ENCODE peak calls at places on chromosomes 6 and 20, in six cellular contexts. N, E, F, Y, D and R are unnamed samples.
A peak's percentile ranks its signal among the peaks of the same experiment; 100 is the strongest.

GRCh38 chr6:34052918-34053608 is 92.8 kb downstream of the GRM4 start:
- DNase-seq in F (no peak), D (no peak), E (no peak), N (no peak), Y (no peak), R (no peak)

GRCh38 chr20:10065154-10065833 is 30.5 kb downstream of the ANKEF1 start:
- DNase-seq in N (no peak), Y (no peak), D (no peak), E (no peak), F (no peak), R (no peak)

GRCh38 chr6:158772172-158772571 is 47.0 kb downstream of the EZR start:
- DNase-seq in N (no peak), E (no peak), Y (no peak), D (no peak), F (no peak), R (no peak)

GRCh38 chr6:30894381-30894780 is 10.1 kb downstream of the DDR1 start:
- DNase-seq in N (no peak), Y (no peak), D (no peak), E (no peak), F (no peak), R (no peak)

GRCh38 chr20:24446811-24447210 is 22.6 kb upstream of the SYNDIG1 start:
- DNase-seq in D (no peak), E (no peak), N (no peak), Y (no peak), F (no peak), R (no peak)

GRCh38 chr6:126076992-126077664 is 90.8 kb downstream of the TRMT11 start:
- DNase-seq in D (no peak), F (no peak), Y (no peak), N (no peak), E (no peak), R (peak; percentile 55)

GRCh38 chr6:11890849-11891248 is 112.2 kb upstream of the ADTRP start:
- DNase-seq in D (no peak), E (no peak), Y (no peak), N (no peak), F (no peak), R (no peak)

GRCh38 chr6:144460224-144461095 is 175.3 kb downstream of the UTRN start:
- DNase-seq in N (no peak), D (no peak), Y (no peak), F (no peak), E (no peak), R (no peak)

GRCh38 chr6:104526383-104526782 is 333.3 kb downstream of the HACE1 start:
- DNase-seq in Y (no peak), N (no peak), E (no peak), F (no peak), D (no peak), R (no peak)

GRCh38 chr6:3561745-3562144 is 104.9 kb upstream of the SLC22A23 start:
- DNase-seq in F (no peak), N (no peak), Y (no peak), D (no peak), E (no peak), R (no peak)

GRCh38 chr6:156689656-156690055 is 87.5 kb upstream of the ARID1B start:
- DNase-seq in Y (no peak), E (no peak), D (no peak), F (no peak), N (no peak), R (no peak)

GRCh38 chr6:24205020-24205492 is 79.0 kb downstream of the NRSN1 start:
- DNase-seq in E (peak; percentile 0), N (no peak), Y (no peak), D (peak; percentile 58), F (no peak), R (no peak)

GRCh38 chr6:95648636-95649035 is 71.3 kb downstream of the MANEA start:
- DNase-seq in F (no peak), D (no peak), Y (no peak), N (no peak), E (no peak), R (no peak)

GRCh38 chr6:160667854-160668481 is 3.9 kb upstream of the LPA start:
- DNase-seq in F (peak; percentile 5), E (no peak), Y (no peak), D (no peak), N (no peak), R (peak; percentile 65)

GRCh38 chr6:52391599-52391998 is 28.5 kb upstream of the EFHC1 start:
- DNase-seq in D (no peak), Y (no peak), E (no peak), F (no peak), N (no peak), R (no peak)

GRCh38 chr6:52389264-52389625 is 27.3 kb downstream of the PAQR8 start:
- DNase-seq in F (no peak), Y (no peak), D (no peak), N (no peak), E (no peak), R (no peak)

GRCh38 chr6:52389626-52390360 is 27.8 kb downstream of the PAQR8 start:
- DNase-seq in F (peak; percentile 34), D (no peak), Y (peak; percentile 19), N (peak; percentile 38), E (no peak), R (peak; percentile 95)

GRCh38 chr6:52388790-52389189 is 26.8 kb downstream of the PAQR8 start:
- DNase-seq in N (no peak), Y (no peak), E (no peak), F (no peak), D (no peak), R (no peak)

DNA sequence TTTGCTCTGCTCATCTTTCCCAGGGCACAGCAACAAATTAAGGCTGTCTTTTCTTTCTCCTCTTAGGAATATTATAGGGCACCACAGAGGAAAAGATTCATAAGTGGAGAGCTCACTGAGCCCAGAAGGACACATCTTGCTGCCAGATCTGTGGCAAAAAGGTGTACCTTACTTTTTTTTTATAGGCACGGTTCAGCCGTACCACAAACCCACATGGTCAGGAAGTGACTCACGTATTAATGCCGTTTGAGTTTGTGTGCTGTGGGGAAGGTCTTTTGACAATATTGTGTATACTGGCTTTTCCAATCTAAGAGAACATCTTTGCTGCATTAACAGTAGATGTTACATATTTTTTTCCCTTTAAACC is 28.4 kb downstream of the PAQR8 start:
- DNase-seq in F (peak; percentile 29), Y (no peak), N (peak; percentile 54), D (no peak), E (no peak), R (no peak)
- H3K27ac ChIP-seq in F (peak overlapping the region; percentile 91), Y (no peak overlapping the region), N (peak overlapping the region; percentile 86), D (no peak overlapping the region), E (no peak overlapping the region), R (peak overlapping the region; percentile 62)

GRCh38 chr6:137707038-137707589 is 159.9 kb upstream of the TNFAIP3 start:
- DNase-seq in D (no peak), E (no peak), F (no peak), Y (no peak), N (no peak), R (no peak)
- H3K27ac ChIP-seq in D (no peak overlapping the region), E (no peak overlapping the region), F (peak overlapping the region; percentile 67), Y (no peak overlapping the region), N (peak overlapping the region; percentile 89), R (no peak overlapping the region)

DNA sequence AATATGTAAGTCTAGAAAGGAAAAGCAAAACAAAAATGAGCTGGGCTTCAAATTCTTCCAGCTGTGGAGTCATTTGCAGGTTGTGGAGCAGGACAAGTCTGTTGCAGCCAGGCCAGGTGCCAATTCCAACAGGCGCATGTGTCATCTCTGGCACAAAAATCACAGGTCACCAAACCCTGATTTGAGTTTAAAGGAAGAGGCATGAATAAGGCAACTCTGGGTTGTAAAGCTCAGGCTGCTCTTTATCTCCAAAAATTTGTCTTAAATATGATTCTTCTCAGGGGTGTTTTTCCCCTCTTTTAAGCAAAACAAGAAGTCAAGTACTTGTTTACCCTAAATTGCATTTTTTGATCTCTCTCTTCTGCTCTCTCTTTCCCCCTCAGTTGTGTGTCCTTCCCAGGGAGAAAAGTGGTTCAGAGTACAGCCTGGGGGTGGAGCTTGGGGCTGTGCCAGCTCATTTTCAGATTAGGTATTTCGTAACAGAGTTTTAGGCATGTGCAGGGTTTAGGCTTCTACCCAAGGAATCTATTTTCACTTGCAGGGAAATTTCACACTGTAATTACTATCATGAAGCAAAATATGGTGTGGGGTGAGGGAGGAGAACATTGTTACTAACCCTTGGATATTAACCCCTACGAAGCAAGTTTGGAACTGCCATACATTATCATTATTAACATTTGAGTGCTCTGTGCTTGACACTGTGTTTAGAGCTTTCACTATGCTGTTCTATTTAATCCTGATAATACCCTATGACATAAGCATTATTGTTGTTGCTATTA is 8.3 kb upstream of the NCOA3 start:
- DNase-seq in N (no peak), D (no peak), E (no peak), F (no peak), Y (peak; percentile 92), R (peak; percentile 93)
- H3K27ac ChIP-seq in N (no peak overlapping the region), D (no peak overlapping the region), E (no peak overlapping the region), F (no peak overlapping the region), Y (peak overlapping the region; percentile 92), R (peak overlapping the region; percentile 84)

DNA sequence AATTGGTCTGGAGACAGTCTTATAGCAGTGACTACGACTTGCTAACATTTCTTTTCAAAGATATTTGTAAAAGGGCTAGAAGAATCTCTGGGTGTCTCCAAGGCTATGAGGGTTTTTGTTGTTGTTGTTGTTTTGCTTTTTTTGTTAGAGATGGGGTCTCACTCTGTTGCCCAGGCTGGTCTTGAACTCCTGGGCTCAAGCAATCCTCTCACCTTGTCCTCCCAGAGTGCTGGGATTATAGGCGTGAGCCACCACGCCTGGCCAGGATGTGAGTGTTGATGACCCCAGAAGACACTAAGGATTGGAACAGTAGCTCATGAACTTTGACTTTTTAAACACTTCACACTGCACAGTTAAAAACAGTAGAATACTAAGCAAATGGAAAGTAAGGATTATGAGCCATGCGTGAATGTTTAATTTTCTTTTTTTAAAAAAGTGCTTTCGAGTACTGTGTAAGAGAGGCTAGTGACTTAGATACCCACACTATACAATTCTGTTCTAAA is 76.4 kb downstream of the GCNT2 start:
- DNase-seq in F (no peak), Y (no peak), D (no peak), E (no peak), N (no peak), R (no peak)
- H3K27ac ChIP-seq in F (no peak overlapping the region), Y (peak overlapping the region; percentile 54), D (no peak overlapping the region), E (no peak overlapping the region), N (no peak overlapping the region), R (no peak overlapping the region)

GRCh38 chr6:133805876-133806275 is 83.0 kb upstream of the TCF21 start:
- DNase-seq in F (no peak), D (no peak), E (no peak), Y (no peak), N (no peak), R (no peak)
- H3K27ac ChIP-seq in F (no peak overlapping the region), D (no peak overlapping the region), E (no peak overlapping the region), Y (peak overlapping the region; percentile 37), N (no peak overlapping the region), R (peak overlapping the region; percentile 53)